ENCODE peak calls at places on chromosome 14, in ten cellular contexts. R is M059J; U is left ventricle myocardium inferior; X is transverse colon; Y is activated CD8-positive, alpha-beta memory T cell treated with anti-CD3 and anti-CD28 coated beads, Interleukin-2, amount 50 U/mL, for 48 hours; S is HS-5; E is stromal cell of bone marrow; V is K562; J is uterus; G is activated T-cell treated with anti-CD3 and anti-CD28 coated beads, Interleukin-2, amount 50 U/mL, for 72 hours. B is an unnamed sample.

GRCh38 chr14:66824251-66824650 is 316.3 kb downstream of the GPHN start:
- DNase-seq in R (no peak), U (no peak), X (no peak), Y (no peak), S (no peak), E (no peak), V (no peak), J (no peak), G (no peak), B (no peak)

GRCh38 chr14:104805326-104805678 is 4.4 kb downstream of the ZBTB42 start:
- DNase-seq in R (peak; percentile 90), U (no peak), X (no peak), Y (no peak), S (peak; percentile 23), E (peak; percentile 55), V (peak; percentile 91), J (no peak), G (no peak), B (no peak)

GRCh38 chr14:39233680-39234326 is at the start of gene MIA2:
- DNase-seq in R (no peak), U (no peak), X (no peak), Y (no peak), S (no peak), E (no peak), V (no peak), J (no peak), G (no peak), B (no peak)

GRCh38 chr14:31410048-31410654 is 10.2 kb downstream of the HEATR5A start:
- DNase-seq in R (no peak), U (no peak), X (no peak), Y (no peak), S (no peak), E (no peak), V (no peak), J (no peak), G (no peak), B (no peak)

GRCh38 chr14:67411820-67412421 is at the start of gene PLEK2:
- DNase-seq in R (no peak), U (no peak), X (peak; percentile 90), Y (peak; percentile 69), S (no peak), E (no peak), V (no peak), J (no peak), G (peak; percentile 50), B (no peak)

GRCh38 chr14:93010543-93011541 is 87.9 kb downstream of the CHGA start:
- DNase-seq in R (no peak), U (no peak), X (no peak), Y (no peak), S (no peak), E (no peak), V (peak; percentile 63), J (no peak), G (no peak), B (peak; percentile 73)

GRCh38 chr14:69620211-69620611 is 8.8 kb downstream of the SUSD6 start:
- DNase-seq in R (peak; percentile 11), U (no peak), X (no peak), Y (no peak), S (no peak), E (no peak), V (no peak), J (no peak), G (no peak), B (no peak)

GRCh38 chr14:63175531-63175930 is 28.7 kb upstream of the RHOJ start:
- DNase-seq in R (no peak), U (no peak), X (no peak), Y (no peak), S (no peak), E (no peak), V (no peak), J (no peak), G (no peak), B (no peak)

GRCh38 chr14:64801800-64802199 is 77.9 kb downstream of the SPTB start:
- DNase-seq in R (peak; percentile 45), U (no peak), X (no peak), Y (no peak), S (no peak), E (no peak), V (peak; percentile 40), J (no peak), G (peak; percentile 14), B (no peak)

GRCh38 chr14:54599932-54600331 is 33.0 kb downstream of the SAMD4A start:
- DNase-seq in R (peak; percentile 65), U (no peak), X (no peak), Y (no peak), S (no peak), E (no peak), V (no peak), J (no peak), G (no peak), B (no peak)

GRCh38 chr14:94051115-94051514 is 25.0 kb downstream of the OTUB2 start:
- DNase-seq in R (no peak), U (peak; percentile 46), X (peak; percentile 56), Y (peak; percentile 42), S (no peak), E (peak; percentile 16), V (no peak), J (peak; percentile 51), G (no peak), B (no peak)

GRCh38 chr14:87824261-87824660 is 168.7 kb downstream of the GALC start:
- DNase-seq in R (no peak), U (no peak), X (no peak), Y (no peak), S (no peak), E (no peak), V (no peak), J (no peak), G (no peak), B (no peak)

GRCh38 chr14:77065851-77066554 is 32.1 kb upstream of the CIPC start:
- DNase-seq in R (no peak), U (no peak), X (no peak), Y (no peak), S (no peak), E (no peak), V (no peak), J (no peak), G (no peak), B (no peak)

GRCh38 chr14:61372379-61372778 is 51.0 kb downstream of the PRKCH start:
- DNase-seq in R (no peak), U (no peak), X (no peak), Y (no peak), S (no peak), E (no peak), V (no peak), J (no peak), G (no peak), B (no peak)

GRCh38 chr14:87896393-87897380 is 96.3 kb downstream of the GALC start:
- DNase-seq in R (peak; percentile 32), U (no peak), X (no peak), Y (no peak), S (peak; percentile 3), E (peak; percentile 41), V (peak; percentile 17), J (no peak), G (no peak), B (no peak)

GRCh38 chr14:100534528-100535286 is 52.5 kb downstream of the BEGAIN start:
- DNase-seq in R (peak; percentile 60), U (peak; percentile 3), X (peak; percentile 6), Y (peak; percentile 44), S (no peak), E (no peak), V (no peak), J (peak; percentile 27), G (no peak), B (no peak)

GRCh38 chr14:100609331-100609870 is 22.2 kb upstream of the BEGAIN start:
- DNase-seq in R (no peak), U (no peak), X (no peak), Y (no peak), S (no peak), E (no peak), V (no peak), J (peak; percentile 8), G (no peak), B (no peak)

GRCh38 chr14:105087963-105088811 is 23.0 kb upstream of the GPR132 start:
- DNase-seq in R (peak; percentile 87), U (peak; percentile 62), X (peak; percentile 31), Y (peak; percentile 53), S (no peak), E (no peak), V (no peak), J (peak; percentile 66), G (no peak), B (no peak)

GRCh38 chr14:22821193-22822016 is 6.2 kb upstream of the SLC7A7 start:
- DNase-seq in R (no peak), U (no peak), X (no peak), Y (no peak), S (no peak), E (no peak), V (no peak), J (no peak), G (no peak), B (no peak)

GRCh38 chr14:94926176-94926575 is 156.3 kb upstream of the GSC start:
- DNase-seq in R (no peak), U (no peak), X (no peak), Y (no peak), S (no peak), E (no peak), V (no peak), J (no peak), G (no peak), B (no peak)

GRCh38 chr14:74507796-74508195 is 14.2 kb downstream of the ISCA2 start:
- DNase-seq in R (no peak), U (no peak), X (no peak), Y (no peak), S (no peak), E (no peak), V (no peak), J (no peak), G (no peak), B (no peak)

GRCh38 chr14:43413094-43413493 is 1094.0 kb downstream of the FSCB start:
- DNase-seq in R (no peak), U (no peak), X (no peak), Y (no peak), S (no peak), E (no peak), V (no peak), J (no peak), G (no peak), B (no peak)

B was measured in D721Med.